ENCODE peak calls at places on chromosome 17, in six cellular contexts. L, J, X, U, E and Z are unnamed samples.

GRCh38 chr17:46771601-46772012 is 46.9 kb downstream of the WNT3 start:
- DNase-seq in L (no peak), E (no peak), U (no peak), J (no peak), X (no peak), Z (no peak)

GRCh38 chr17:47949951-47950350 is 7.7 kb downstream of the PRR15L start:
- DNase-seq in E (no peak), X (no peak), J (no peak), U (no peak), L (no peak), Z (no peak)

GRCh38 chr17:61702450-61702849 is 111.4 kb upstream of the NACA2 start:
- DNase-seq in X (no peak), E (no peak), U (no peak), J (no peak), L (no peak), Z (no peak)

GRCh38 chr17:50222922-50223321 is 21.5 kb upstream of the COL1A1 start:
- DNase-seq in J (peak), E (no peak), U (no peak), X (no peak), L (no peak), Z (no peak)

GRCh38 chr17:55816532-55817272 is 65.9 kb downstream of the PCTP start:
- DNase-seq in J (no peak), L (no peak), E (no peak), U (no peak), X (no peak), Z (no peak)

GRCh38 chr17:35540589-35541404 is 3.3 kb upstream of the SLFN12L start:
- DNase-seq in J (peak), L (no peak), X (no peak), U (no peak), E (no peak), Z (peak)

GRCh38 chr17:82923366-82924113 is 83.7 kb upstream of the ZNF750 start:
- DNase-seq in U (no peak), L (no peak), E (no peak), X (no peak), J (no peak), Z (peak)

GRCh38 chr17:51398128-51398525 is 137.8 kb downstream of the UTP18 start:
- DNase-seq in L (no peak), E (no peak), U (no peak), X (no peak), J (no peak), Z (no peak)

GRCh38 chr17:55496094-55496881 is 15.0 kb downstream of the SMIM36 start:
- DNase-seq in J (no peak), X (no peak), E (no peak), L (no peak), U (no peak), Z (no peak)

GRCh38 chr17:78120971-78121800 is 7.4 kb downstream of the TMC6 start:
- DNase-seq in L (no peak), X (peak), J (no peak), E (no peak), U (no peak), Z (peak)

GRCh38 chr17:78121801-78122220 is 6.7 kb downstream of the TMC6 start:
- DNase-seq in L (no peak), J (no peak), U (no peak), E (no peak), X (peak), Z (no peak)

GRCh38 chr17:78122221-78122990 is 6.1 kb downstream of the TMC6 start:
- DNase-seq in J (no peak), U (no peak), L (no peak), X (peak), E (no peak), Z (no peak)

GRCh38 chr17:78118801-78119241 is 9.7 kb downstream of the TMC6 start:
- DNase-seq in L (no peak), U (no peak), J (no peak), E (no peak), X (no peak), Z (no peak)

GRCh38 chr17:78120537-78120936 is 8.0 kb downstream of the TMC6 start:
- DNase-seq in X (no peak), E (no peak), L (no peak), U (no peak), J (no peak), Z (no peak)
- H3K27ac ChIP-seq in X (peak), E (no peak), L (peak), U (no peak), J (no peak), Z (no peak)

GRCh38 chr17:63490858-63491400 is 14.1 kb downstream of the ACE start:
- DNase-seq in J (no peak), U (no peak), L (no peak), E (no peak), X (no peak), Z (no peak)

GRCh38 chr17:63489291-63489690 is 12.4 kb downstream of the ACE start:
- DNase-seq in X (no peak), L (no peak), J (no peak), U (no peak), E (no peak), Z (no peak)

GRCh38 chr17:63490321-63490720 is 13.5 kb downstream of the ACE start:
- DNase-seq in J (no peak), X (no peak), E (no peak), L (no peak), U (no peak), Z (no peak)

GRCh38 chr17:63487014-63487339 is 10.1 kb downstream of the ACE start:
- DNase-seq in E (no peak), L (no peak), U (no peak), X (no peak), J (no peak), Z (peak)

DNA sequence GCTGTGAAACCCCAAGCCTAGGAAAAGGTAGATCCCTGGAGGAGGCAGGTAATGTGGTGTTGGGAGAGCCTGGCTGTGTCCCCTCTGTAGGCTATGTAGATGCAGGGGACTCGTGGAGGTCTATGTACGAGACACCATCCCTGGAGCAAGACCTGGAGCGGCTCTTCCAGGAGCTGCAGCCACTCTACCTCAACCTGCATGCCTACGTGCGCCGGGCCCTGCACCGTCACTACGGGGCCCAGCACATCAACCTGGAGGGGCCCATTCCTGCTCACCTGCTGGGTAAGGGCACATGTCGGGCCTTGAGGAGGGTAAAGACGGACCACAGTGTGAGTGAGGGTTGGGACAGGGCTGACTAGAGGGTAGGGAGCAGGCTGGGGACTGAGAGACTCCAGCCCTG is 12.0 kb downstream of the ACE start:
- DNase-seq in E (no peak), U (no peak), X (no peak), L (no peak), J (no peak), Z (no peak)
- H3K4me3 ChIP-seq in E (no peak), U (no peak), X (no peak), L (no peak), J (no peak), Z (no peak)

GRCh38 chr17:16091773-16092172 is 92.1 kb downstream of the TTC19 start:
- DNase-seq in U (no peak), J (no peak), X (no peak), L (no peak), E (no peak), Z (no peak)
- H3K27ac ChIP-seq in U (no peak), J (no peak), X (no peak), L (no peak), E (no peak), Z (no peak)

GRCh38 chr17:18319604-18320256 is 4.6 kb downstream of the SMCR8 start:
- DNase-seq in U (no peak), J (no peak), E (no peak), L (no peak), X (no peak), Z (no peak)

GRCh38 chr17:18318122-18318521 is 3.0 kb downstream of the SMCR8 start:
- DNase-seq in J (no peak), E (no peak), L (no peak), U (no peak), X (no peak), Z (no peak)

GRCh38 chr17:18320301-18320700 is 5.2 kb downstream of the SMCR8 start:
- DNase-seq in E (no peak), X (no peak), U (no peak), L (no peak), J (no peak), Z (no peak)

GRCh38 chr17:18321309-18321708 is 6.2 kb downstream of the SMCR8 start:
- DNase-seq in L (no peak), U (no peak), E (no peak), J (no peak), X (no peak), Z (no peak)

DNA sequence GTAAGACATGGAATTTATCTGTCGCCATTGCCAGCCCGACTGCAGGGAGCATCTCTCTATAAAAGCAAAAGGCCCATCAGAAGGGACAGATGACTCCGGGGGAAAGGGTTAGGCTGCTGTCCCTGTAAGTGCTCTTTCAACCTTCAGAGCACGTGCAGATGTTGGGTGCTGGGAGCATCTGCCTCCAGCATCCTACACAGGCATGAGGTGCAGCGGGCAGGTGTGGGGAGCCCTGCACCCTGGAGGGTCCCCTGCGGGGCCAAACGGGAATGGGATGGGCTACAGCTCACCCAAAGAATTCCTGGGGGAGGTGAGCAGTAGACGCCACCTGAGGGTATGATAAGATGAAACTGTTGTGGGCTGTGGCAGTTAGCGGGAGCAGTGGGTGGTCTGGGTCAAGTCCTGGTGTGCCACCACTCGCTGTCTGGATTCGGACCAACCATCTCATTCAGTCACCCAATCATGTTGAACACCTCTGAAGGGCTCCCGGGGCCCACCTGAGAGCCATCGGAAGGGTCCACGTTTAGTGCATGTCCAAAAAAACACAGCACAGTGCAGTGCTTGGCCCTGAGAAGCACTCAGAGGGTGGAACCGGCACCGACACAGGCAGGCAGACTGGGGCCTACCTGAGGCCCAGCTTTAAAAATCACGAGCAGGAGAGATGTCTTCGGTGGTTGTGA is 3.8 kb downstream of the SMCR8 start:
- DNase-seq in U (no peak), J (no peak), L (no peak), X (no peak), E (no peak), Z (no peak)
- H3K4me3 ChIP-seq in U (no peak), J (no peak), L (no peak), X (no peak), E (no peak), Z (peak)